ENCODE peak calls at places on chromosomes 5 and 9, in six cellular contexts. Z, R, U, T, J and I are unnamed samples.

GRCh38 chr5:122415481-122416120 is 103.6 kb downstream of the SNCAIP start:
- DNase-seq in R (no peak), J (peak; percentile 74), Z (peak; percentile 68), T (peak; percentile 70), U (peak; percentile 86), I (peak; percentile 79)

GRCh38 chr9:110116543-110116885 is 91.4 kb downstream of the C9orf152 start:
- DNase-seq in R (peak; percentile 71), U (no peak), J (peak; percentile 58), Z (no peak), T (peak; percentile 73), I (no peak)

GRCh38 chr9:134443169-134444039 is 117.1 kb downstream of the RXRA start:
- DNase-seq in U (peak; percentile 91), Z (peak; percentile 87), R (peak; percentile 49), J (peak; percentile 84), T (peak; percentile 99), I (peak; percentile 83)

GRCh38 chr5:27130587-27130986 is 92.2 kb upstream of the CDH9 start:
- DNase-seq in T (peak; percentile 13), J (no peak), R (no peak), U (no peak), Z (no peak), I (no peak)

GRCh38 chr9:91946825-91947224 is 3.2 kb downstream of the ROR2 start:
- DNase-seq in R (no peak), Z (no peak), T (no peak), U (no peak), J (no peak), I (no peak)

GRCh38 chr5:77444356-77444755 is 47.8 kb downstream of the WDR41 start:
- DNase-seq in U (no peak), J (no peak), Z (no peak), T (no peak), R (no peak), I (no peak)

GRCh38 chr5:85462957-85463356 is 1078.3 kb upstream of the EDIL3 start:
- DNase-seq in J (no peak), U (no peak), T (no peak), R (no peak), Z (no peak), I (no peak)

GRCh38 chr5:54254482-54255198 is 55.7 kb downstream of the ARL15 start:
- DNase-seq in U (peak; percentile 6), T (no peak), J (peak; percentile 63), Z (peak; percentile 38), R (no peak), I (no peak)

GRCh38 chr9:124377551-124377950 is 37.7 kb downstream of the PSMB7 start:
- DNase-seq in Z (no peak), T (no peak), J (no peak), R (no peak), U (no peak), I (no peak)

GRCh38 chr9:28073278-28073677 is 500.0 kb upstream of the C9orf72 start:
- DNase-seq in U (peak; percentile 57), R (peak; percentile 5), Z (peak; percentile 17), J (peak; percentile 19), T (peak; percentile 45), I (peak; percentile 63)

GRCh38 chr5:150299571-150300327 is 3.0 kb downstream of the ARSI start:
- DNase-seq in J (no peak), T (peak; percentile 28), Z (no peak), U (no peak), R (no peak), I (no peak)

GRCh38 chr5:57410374-57411320 is 72.0 kb downstream of the ACTBL2 start:
- DNase-seq in R (no peak), J (peak; percentile 8), T (no peak), Z (no peak), U (no peak), I (no peak)

GRCh38 chr9:132970306-132971062 is 8.0 kb upstream of the GFI1B start:
- DNase-seq in J (no peak), R (no peak), Z (no peak), U (no peak), T (no peak), I (no peak)

GRCh38 chr5:54722846-54723433 is 205.4 kb downstream of the SNX18 start:
- DNase-seq in R (peak; percentile 91), J (no peak), T (no peak), U (no peak), Z (no peak), I (no peak)

GRCh38 chr5:156402387-156402921 is 75.5 kb downstream of the SGCD start:
- DNase-seq in T (no peak), Z (no peak), J (no peak), R (no peak), U (no peak), I (no peak)

GRCh38 chr5:132758406-132758805 is 11.2 kb downstream of the CCNI2 start:
- DNase-seq in U (no peak), R (no peak), J (no peak), T (no peak), Z (no peak), I (no peak)

GRCh38 chr5:55911784-55912653 is 60.9 kb downstream of the IL31RA start:
- DNase-seq in U (no peak), T (no peak), Z (no peak), R (no peak), J (no peak), I (no peak)

GRCh38 chr9:84642618-84643017 is 26.9 kb upstream of the NTRK2 start:
- DNase-seq in R (no peak), J (no peak), Z (no peak), T (no peak), U (no peak), I (no peak)

GRCh38 chr5:69213513-69214215 is 21.0 kb upstream of the CDK7 start:
- DNase-seq in T (peak; percentile 67), R (no peak), U (no peak), J (peak; percentile 28), Z (no peak), I (no peak)

GRCh38 chr5:147713550-147714295 is 68.8 kb downstream of the JAKMIP2 start:
- DNase-seq in T (no peak), Z (no peak), R (no peak), U (no peak), J (no peak), I (no peak)

GRCh38 chr5:14824490-14824889 is 47.1 kb downstream of the ANKH start:
- DNase-seq in J (no peak), R (no peak), Z (no peak), T (no peak), U (no peak), I (no peak)

GRCh38 chr5:117833666-117834065 is 1154.7 kb downstream of the DTWD2 start:
- DNase-seq in J (no peak), R (no peak), T (no peak), U (no peak), Z (no peak), I (peak; percentile 32)

GRCh38 chr5:151470440-151470839 is 23.0 kb downstream of the SLC36A1 start:
- DNase-seq in Z (no peak), J (no peak), T (no peak), U (no peak), R (no peak), I (no peak)

GRCh38 chr9:99807276-99807852 is 14.3 kb upstream of the NR4A3 start:
- DNase-seq in Z (peak; percentile 54), T (peak; percentile 69), R (no peak), J (peak; percentile 78), U (peak; percentile 63), I (peak; percentile 82)

GRCh38 chr5:147391781-147392180 is 118.1 kb downstream of the DPYSL3 start:
- DNase-seq in Z (peak; percentile 76), R (no peak), T (peak; percentile 87), U (no peak), J (peak; percentile 83), I (peak; percentile 74)